ENCODE peak calls at places on chromosomes 6 and 20, in six cellular contexts. One of them, this sample, is unnamed.

GRCh38 chr6:105015482-105015881 is 58.6 kb downstream of the LIN28B start:
- DNase-seq in AG09309: peak; percentile 46
- DNase-seq in cardiac fibroblast: peak; percentile 16
- DNase-seq in aorta: no peak
- DNase-seq in colonic mucosa: no peak
- DNase-seq in PC-3: peak; percentile 15
- DNase-seq in this sample: no peak

GRCh38 chr6:38400101-38400500 is 239.6 kb downstream of the BTBD9 start:
- DNase-seq in AG09309: no peak
- DNase-seq in cardiac fibroblast: no peak
- DNase-seq in aorta: no peak
- DNase-seq in colonic mucosa: no peak
- DNase-seq in PC-3: no peak
- DNase-seq in this sample: no peak

GRCh38 chr6:14123331-14124105 is 5.9 kb downstream of the CD83 start:
- DNase-seq in AG09309: no peak
- DNase-seq in cardiac fibroblast: no peak
- DNase-seq in aorta: no peak
- DNase-seq in colonic mucosa: no peak
- DNase-seq in PC-3: no peak
- DNase-seq in this sample: no peak

GRCh38 chr20:709421-709820 is 33.8 kb upstream of the SCRT2 start:
- DNase-seq in AG09309: no peak
- DNase-seq in cardiac fibroblast: no peak
- DNase-seq in aorta: no peak
- DNase-seq in colonic mucosa: peak; percentile 21
- DNase-seq in PC-3: peak; percentile 16
- DNase-seq in this sample: no peak

GRCh38 chr6:56542367-56543331 is 100.0 kb downstream of the DST start:
- DNase-seq in AG09309: peak; percentile 92
- DNase-seq in cardiac fibroblast: peak; percentile 97
- DNase-seq in aorta: peak; percentile 96
- DNase-seq in colonic mucosa: peak; percentile 92
- DNase-seq in PC-3: peak; percentile 98
- DNase-seq in this sample: peak; percentile 67

GRCh38 chr6:57257911-57258541 is 35.9 kb upstream of the RAB23 start:
- DNase-seq in AG09309: peak; percentile 85
- DNase-seq in cardiac fibroblast: peak; percentile 65
- DNase-seq in aorta: no peak
- DNase-seq in colonic mucosa: no peak
- DNase-seq in PC-3: no peak
- DNase-seq in this sample: no peak

GRCh38 chr6:147782302-147782701 is 273.8 kb downstream of the SAMD5 start:
- DNase-seq in AG09309: peak; percentile 27
- DNase-seq in cardiac fibroblast: no peak
- DNase-seq in aorta: no peak
- DNase-seq in colonic mucosa: no peak
- DNase-seq in PC-3: peak; percentile 39
- DNase-seq in this sample: no peak

GRCh38 chr6:134520181-134521115 is 202.5 kb upstream of the SGK1 start:
- DNase-seq in AG09309: no peak
- DNase-seq in cardiac fibroblast: peak; percentile 65
- DNase-seq in aorta: no peak
- DNase-seq in colonic mucosa: no peak
- DNase-seq in PC-3: peak; percentile 31
- DNase-seq in this sample: no peak

GRCh38 chr20:57563522-57563921 is 2.6 kb downstream of the PCK1 start:
- DNase-seq in AG09309: no peak
- DNase-seq in cardiac fibroblast: no peak
- DNase-seq in aorta: no peak
- DNase-seq in colonic mucosa: no peak
- DNase-seq in PC-3: no peak
- DNase-seq in this sample: no peak

GRCh38 chr20:51093240-51093763 is 70.4 kb upstream of the KCNG1 start:
- DNase-seq in AG09309: no peak
- DNase-seq in cardiac fibroblast: no peak
- DNase-seq in aorta: no peak
- DNase-seq in colonic mucosa: no peak
- DNase-seq in PC-3: peak; percentile 70
- DNase-seq in this sample: no peak

GRCh38 chr6:1787109-1787466 is 177.4 kb downstream of the FOXC1 start:
- DNase-seq in AG09309: no peak
- DNase-seq in cardiac fibroblast: no peak
- DNase-seq in aorta: no peak
- DNase-seq in colonic mucosa: no peak
- DNase-seq in PC-3: no peak
- DNase-seq in this sample: no peak

GRCh38 chr6:39366875-39367618 is 44.5 kb upstream of the KCNK16 start:
- DNase-seq in AG09309: no peak
- DNase-seq in cardiac fibroblast: no peak
- DNase-seq in aorta: no peak
- DNase-seq in colonic mucosa: no peak
- DNase-seq in PC-3: no peak
- DNase-seq in this sample: no peak

GRCh38 chr20:41058674-41059008 is 30.0 kb downstream of the TOP1 start:
- DNase-seq in AG09309: no peak
- DNase-seq in cardiac fibroblast: no peak
- DNase-seq in aorta: no peak
- DNase-seq in colonic mucosa: no peak
- DNase-seq in PC-3: no peak
- DNase-seq in this sample: no peak

GRCh38 chr6:134621858-134622257 is 303.9 kb upstream of the SGK1 start:
- DNase-seq in AG09309: no peak
- DNase-seq in cardiac fibroblast: no peak
- DNase-seq in aorta: no peak
- DNase-seq in colonic mucosa: no peak
- DNase-seq in PC-3: peak; percentile 55
- DNase-seq in this sample: no peak

GRCh38 chr6:80163754-80164187 is 57.3 kb downstream of the BCKDHB start:
- DNase-seq in AG09309: peak; percentile 52
- DNase-seq in cardiac fibroblast: peak; percentile 43
- DNase-seq in aorta: no peak
- DNase-seq in colonic mucosa: no peak
- DNase-seq in PC-3: peak; percentile 70
- DNase-seq in this sample: no peak

GRCh38 chr20:4581838-4582237 is 139.9 kb upstream of the PRND start:
- DNase-seq in AG09309: no peak
- DNase-seq in cardiac fibroblast: no peak
- DNase-seq in aorta: no peak
- DNase-seq in colonic mucosa: no peak
- DNase-seq in PC-3: no peak
- DNase-seq in this sample: no peak

GRCh38 chr6:142566628-142567396 is 265.0 kb downstream of the ADGRG6 start:
- DNase-seq in AG09309: no peak
- DNase-seq in cardiac fibroblast: peak; percentile 64
- DNase-seq in aorta: no peak
- DNase-seq in colonic mucosa: peak; percentile 54
- DNase-seq in PC-3: peak; percentile 71
- DNase-seq in this sample: peak; percentile 55

GRCh38 chr6:156555117-156555516 is 222.1 kb upstream of the ARID1B start:
- DNase-seq in AG09309: no peak
- DNase-seq in cardiac fibroblast: no peak
- DNase-seq in aorta: no peak
- DNase-seq in colonic mucosa: no peak
- DNase-seq in PC-3: peak; percentile 16
- DNase-seq in this sample: no peak

GRCh38 chr6:107823047-107823557 is 1.0 kb downstream of the SCML4 start:
- DNase-seq in AG09309: no peak
- DNase-seq in cardiac fibroblast: no peak
- DNase-seq in aorta: no peak
- DNase-seq in colonic mucosa: no peak
- DNase-seq in PC-3: no peak
- DNase-seq in this sample: no peak

GRCh38 chr20:50613438-50614169 is 77.7 kb downstream of the RIPOR3 start:
- DNase-seq in AG09309: no peak
- DNase-seq in cardiac fibroblast: no peak
- DNase-seq in aorta: no peak
- DNase-seq in colonic mucosa: no peak
- DNase-seq in PC-3: no peak
- DNase-seq in this sample: no peak

GRCh38 chr6:27135087-27135657 is 112.3 kb upstream of the PRSS16 start:
- DNase-seq in AG09309: no peak
- DNase-seq in cardiac fibroblast: no peak
- DNase-seq in aorta: no peak
- DNase-seq in colonic mucosa: no peak
- DNase-seq in PC-3: no peak
- DNase-seq in this sample: no peak

GRCh38 chr6:135267085-135267484 is 86.0 kb downstream of the MYB start:
- DNase-seq in AG09309: no peak
- DNase-seq in cardiac fibroblast: no peak
- DNase-seq in aorta: no peak
- DNase-seq in colonic mucosa: peak; percentile 73
- DNase-seq in PC-3: no peak
- DNase-seq in this sample: no peak

GRCh38 chr6:128518531-128519131 is 1.8 kb downstream of the PTPRK start:
- DNase-seq in AG09309: no peak
- DNase-seq in cardiac fibroblast: no peak
- DNase-seq in aorta: no peak
- DNase-seq in colonic mucosa: no peak
- DNase-seq in PC-3: peak; percentile 31
- DNase-seq in this sample: no peak

GRCh38 chr20:63697868-63698545 is 1.6 kb downstream of the TNFRSF6B start:
- DNase-seq in AG09309: no peak
- DNase-seq in cardiac fibroblast: no peak
- DNase-seq in aorta: peak; percentile 60
- DNase-seq in colonic mucosa: no peak
- DNase-seq in PC-3: no peak
- DNase-seq in this sample: peak; percentile 77

DNA sequence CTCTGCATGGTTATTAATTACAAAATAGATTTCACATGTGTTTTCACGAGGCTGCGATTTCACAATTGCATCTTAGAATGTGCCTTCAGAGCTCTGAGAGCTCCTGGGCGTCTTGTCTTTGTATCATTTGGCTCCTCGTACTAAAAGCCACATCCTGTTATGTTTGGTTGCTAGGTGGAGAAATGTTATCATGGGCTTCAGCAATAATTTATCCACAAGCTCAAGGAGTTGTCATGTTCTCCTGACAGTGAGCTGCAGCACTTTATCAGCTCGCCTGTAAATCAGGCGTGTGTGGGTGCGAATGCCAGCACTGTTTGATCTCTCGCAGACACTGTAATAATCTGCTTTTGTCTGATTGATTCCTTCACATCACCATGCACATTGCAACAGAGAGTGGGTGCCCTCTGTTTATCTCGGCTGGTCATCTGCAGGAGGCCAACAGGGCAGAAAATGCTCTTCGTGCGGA is 218.6 kb upstream of the ZFP64 start:
- DNase-seq in AG09309: peak; percentile 32
- DNase-seq in cardiac fibroblast: peak; percentile 78
- DNase-seq in aorta: no peak
- DNase-seq in colonic mucosa: no peak
- DNase-seq in PC-3: no peak
- DNase-seq in this sample: no peak
- H3K4me3 ChIP-seq in AG09309: no peak overlapping the region
- H3K4me3 ChIP-seq in cardiac fibroblast: no peak overlapping the region
- H3K4me3 ChIP-seq in aorta: no peak overlapping the region
- H3K4me3 ChIP-seq in colonic mucosa: no peak overlapping the region
- H3K4me3 ChIP-seq in PC-3: no peak overlapping the region
- H3K4me3 ChIP-seq in this sample: no peak overlapping the region

GRCh38 chr6:100257661-100258395 is 206.9 kb downstream of the SIM1 start:
- DNase-seq in AG09309: no peak
- DNase-seq in cardiac fibroblast: peak; percentile 79
- DNase-seq in aorta: no peak
- DNase-seq in colonic mucosa: no peak
- DNase-seq in PC-3: peak; percentile 27
- DNase-seq in this sample: no peak
- H3K4me3 ChIP-seq in AG09309: no peak overlapping the region
- H3K4me3 ChIP-seq in cardiac fibroblast: no peak overlapping the region
- H3K4me3 ChIP-seq in aorta: no peak overlapping the region
- H3K4me3 ChIP-seq in colonic mucosa: no peak overlapping the region
- H3K4me3 ChIP-seq in PC-3: no peak overlapping the region
- H3K4me3 ChIP-seq in this sample: no peak overlapping the region

DNA sequence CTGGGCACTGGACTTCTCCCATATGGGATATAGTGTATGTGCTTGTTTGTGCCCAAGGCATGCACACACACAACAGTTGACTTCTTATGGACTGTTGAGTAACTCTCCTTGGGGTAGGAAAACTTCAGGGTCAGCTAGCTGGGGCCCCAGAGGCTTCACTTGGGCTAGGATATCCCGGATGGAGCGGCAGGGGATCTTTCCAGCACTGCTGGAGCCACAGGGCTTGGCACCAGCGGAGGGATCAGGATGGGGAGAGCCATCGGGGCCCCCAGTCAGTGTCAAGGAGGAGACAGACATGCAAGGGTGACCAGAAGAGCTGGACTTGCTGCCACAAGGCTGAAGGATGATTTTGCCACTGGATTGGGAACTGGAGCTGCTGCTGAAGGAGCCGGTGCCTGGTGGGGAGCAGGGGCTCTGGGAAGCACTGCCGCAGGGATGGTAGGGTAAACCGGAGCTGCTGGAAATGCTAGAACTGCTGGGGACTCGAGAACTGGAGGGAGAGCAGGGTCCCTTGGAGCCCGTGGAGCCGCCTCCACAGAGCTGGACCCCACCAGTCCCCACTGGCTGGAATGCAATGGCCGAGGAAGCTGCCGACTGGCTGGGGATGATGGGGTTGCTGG is 1.5 kb downstream of the PSORS1C1 start:
- DNase-seq in AG09309: no peak
- DNase-seq in cardiac fibroblast: no peak
- DNase-seq in aorta: peak; percentile 32
- DNase-seq in colonic mucosa: no peak
- DNase-seq in PC-3: no peak
- DNase-seq in this sample: peak; percentile 23
- H3K4me3 ChIP-seq in AG09309: no peak overlapping the region
- H3K4me3 ChIP-seq in cardiac fibroblast: no peak overlapping the region
- H3K4me3 ChIP-seq in aorta: no peak overlapping the region
- H3K4me3 ChIP-seq in colonic mucosa: no peak overlapping the region
- H3K4me3 ChIP-seq in PC-3: no peak overlapping the region
- H3K4me3 ChIP-seq in this sample: no peak overlapping the region

DNA sequence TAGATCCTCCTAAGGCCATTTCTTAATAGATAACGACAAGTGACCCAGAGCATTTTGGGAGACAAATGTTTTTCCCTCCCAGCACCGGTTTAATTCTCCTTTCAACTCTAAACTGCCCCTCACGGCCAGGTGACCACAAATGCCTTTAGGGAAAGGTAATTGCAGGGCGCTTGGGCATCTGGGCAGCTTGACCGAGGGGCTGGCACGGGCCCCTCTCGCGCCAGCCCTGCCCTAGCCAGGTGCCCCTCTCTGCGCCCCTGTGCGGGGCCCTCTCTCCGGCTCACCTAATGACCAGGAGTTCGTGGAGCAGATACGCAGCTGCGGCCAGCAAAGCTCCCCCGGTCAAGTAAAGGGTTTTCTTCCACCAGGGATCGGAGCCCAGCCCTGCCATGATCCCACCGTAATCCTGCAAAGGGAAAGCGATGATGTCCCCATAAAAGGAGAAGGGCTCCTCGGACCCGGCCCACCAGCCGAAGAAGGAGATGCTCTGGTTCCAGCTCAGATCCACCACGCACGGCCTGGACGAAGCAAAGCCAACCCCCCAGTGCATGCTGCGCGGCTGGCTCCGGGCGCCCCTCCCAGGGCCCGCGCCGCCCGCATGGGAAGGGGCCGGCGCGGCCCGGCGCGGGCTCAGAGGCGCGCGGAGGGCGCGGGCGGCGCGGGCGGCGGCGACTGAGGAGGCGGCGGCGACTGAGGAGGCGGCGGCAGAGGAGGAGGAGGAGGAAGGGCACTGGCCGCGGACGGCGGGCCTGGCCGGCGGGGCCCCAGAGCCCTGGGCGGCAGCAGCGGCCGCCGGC is 453 bp downstream of the FAXC start:
- DNase-seq in AG09309: no peak
- DNase-seq in cardiac fibroblast: no peak
- DNase-seq in aorta: no peak
- DNase-seq in colonic mucosa: no peak
- DNase-seq in PC-3: peak; percentile 4
- DNase-seq in this sample: peak; percentile 80
- H3K4me3 ChIP-seq in AG09309: peak overlapping the region; percentile 35
- H3K4me3 ChIP-seq in cardiac fibroblast: peak overlapping the region; percentile 51
- H3K4me3 ChIP-seq in aorta: peak overlapping the region; percentile 52
- H3K4me3 ChIP-seq in colonic mucosa: peak overlapping the region; percentile 71
- H3K4me3 ChIP-seq in PC-3: peak overlapping the region; percentile 82
- H3K4me3 ChIP-seq in this sample: peak overlapping the region; percentile 69

This sample was measured in H7.